ENCODE peak calls at places on chromosomes 5 and 9, in seven cellular contexts. W is astrocyte, T is choroid plexus epithelial cell, E is astrocyte of the spinal cord, Q is IMR-90, C is mammary epithelial cell, K is hepatocyte. A is an unnamed sample.
A peak's percentile ranks its signal among the peaks of the same experiment; 100 is the strongest.

GRCh38 chr5:132259061-132259851 is 1.8 kb downstream of the PDLIM4 start:
- DNase-seq in K (peak; percentile 86), T (peak; percentile 95), C (peak; percentile 86), W (peak; percentile 91), Q (peak; percentile 95), E (peak; percentile 92), A (peak; percentile 96)

GRCh38 chr5:177504086-177505056 is 5.3 kb downstream of the DOK3 start:
- DNase-seq in E (no peak), Q (no peak), W (no peak), K (no peak), T (no peak), C (no peak), A (no peak)

GRCh38 chr9:19230356-19231125 is at the start of gene DENND4C:
- DNase-seq in Q (peak; percentile 78), W (peak; percentile 72), K (peak; percentile 94), C (peak; percentile 85), T (peak; percentile 86), E (peak; percentile 87), A (peak; percentile 89)

GRCh38 chr5:17398439-17398838 is 99.6 kb upstream of the TAF11L2 start:
- DNase-seq in C (peak; percentile 88), W (peak; percentile 99), Q (peak; percentile 97), T (peak; percentile 90), K (no peak), E (peak; percentile 97), A (peak; percentile 85)

GRCh38 chr9:115717711-115718173 is 435.8 kb upstream of the PAPPA start:
- DNase-seq in C (peak; percentile 37), Q (peak; percentile 33), E (peak; percentile 66), W (peak; percentile 88), T (peak; percentile 74), K (no peak), A (no peak)

GRCh38 chr9:92191801-92192200 is 76.6 kb upstream of the SPTLC1 start:
- DNase-seq in T (peak; percentile 35), K (no peak), E (peak; percentile 16), W (peak; percentile 30), C (peak; percentile 23), Q (peak; percentile 59), A (peak; percentile 18)

GRCh38 chr5:37184748-37185364 is 64.3 kb downstream of the CPLANE1 start:
- DNase-seq in E (no peak), T (peak; percentile 20), K (no peak), W (no peak), Q (no peak), C (no peak), A (no peak)

GRCh38 chr5:6827815-6828214 is 114.6 kb downstream of the TENT4A start:
- DNase-seq in C (no peak), E (no peak), T (no peak), W (no peak), Q (no peak), K (peak; percentile 29), A (no peak)

GRCh38 chr5:132481243-132482211 is 9.0 kb downstream of the IRF1 start:
- DNase-seq in K (no peak), C (no peak), E (no peak), W (no peak), T (no peak), Q (no peak), A (no peak)

GRCh38 chr5:138275379-138275782 is 960 bp upstream of the GFRA3 start:
- DNase-seq in T (no peak), W (no peak), C (no peak), K (peak; percentile 23), Q (no peak), E (no peak), A (peak; percentile 10)

GRCh38 chr9:110509787-110510186 is 69.8 kb downstream of the SVEP1 start:
- DNase-seq in K (no peak), C (no peak), Q (no peak), W (no peak), T (no peak), E (no peak), A (no peak)

GRCh38 chr5:1255081-1255561 is 29.9 kb downstream of the SLC6A18 start:
- DNase-seq in K (no peak), T (no peak), Q (no peak), C (no peak), W (no peak), E (no peak), A (no peak)

GRCh38 chr9:16267336-16268036 is 603.0 kb downstream of the BNC2 start:
- DNase-seq in K (peak; percentile 37), Q (peak; percentile 57), W (peak; percentile 42), C (no peak), E (peak; percentile 87), T (peak; percentile 84), A (peak; percentile 72)

GRCh38 chr9:281753-282645 is 67.3 kb downstream of the DOCK8 start:
- DNase-seq in K (no peak), Q (no peak), T (no peak), W (no peak), E (no peak), C (no peak), A (no peak)

GRCh38 chr9:123561055-123561454 is 205.1 kb downstream of the CRB2 start:
- DNase-seq in E (no peak), Q (no peak), K (no peak), T (no peak), C (no peak), W (no peak), A (no peak)

GRCh38 chr9:126707083-126707482 is 93.4 kb downstream of the LMX1B start:
- DNase-seq in E (no peak), T (no peak), W (no peak), K (no peak), C (no peak), Q (no peak), A (no peak)

GRCh38 chr5:88542786-88543185 is 274.1 kb upstream of the TMEM161B start:
- DNase-seq in Q (no peak), T (no peak), W (peak; percentile 52), C (no peak), E (peak; percentile 32), K (no peak), A (no peak)

GRCh38 chr5:179165421-179166170 is 105.4 kb downstream of the ZNF354C start:
- DNase-seq in K (no peak), Q (no peak), E (no peak), T (no peak), W (no peak), C (no peak), A (no peak)

GRCh38 chr9:96449522-96449843 is 486 bp upstream of the HABP4 start:
- DNase-seq in C (no peak), W (peak; percentile 10), Q (no peak), E (no peak), T (no peak), K (no peak), A (no peak)

DNA sequence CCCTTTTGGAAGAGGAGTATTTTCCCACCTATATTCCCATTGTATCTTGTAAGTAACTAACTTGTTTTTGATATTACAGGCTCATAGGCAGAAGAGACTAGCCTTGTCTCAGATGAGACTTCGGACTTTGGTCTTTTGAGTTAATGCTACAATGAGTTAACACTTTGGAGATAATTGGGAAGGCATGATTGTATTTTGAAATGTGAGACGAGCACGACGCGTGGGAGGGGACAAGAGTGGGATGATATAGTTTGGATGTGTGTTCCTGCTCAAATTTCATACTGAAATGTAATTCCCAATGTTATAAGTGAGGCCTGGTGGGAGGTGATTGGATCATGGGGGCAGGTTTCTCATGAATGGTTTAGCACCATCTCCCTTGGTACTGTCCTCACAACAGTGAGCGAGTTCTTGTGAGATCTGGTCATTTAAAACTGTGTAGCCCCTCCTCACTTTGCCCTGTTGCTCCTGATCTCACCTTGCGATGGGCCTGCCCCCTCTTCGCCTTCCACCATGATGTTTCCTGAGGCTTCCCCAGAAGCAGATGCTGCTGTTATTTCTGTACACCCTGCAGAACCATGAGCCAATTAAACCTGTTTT is 721.5 kb upstream of the CTNND2 start:
- DNase-seq in C (no peak), W (no peak), Q (no peak), K (no peak), E (no peak), T (no peak), A (no peak)
- H3K4me3 ChIP-seq in C (no peak overlapping the region), W (no peak overlapping the region), Q (no peak overlapping the region), K (no peak overlapping the region), E (no peak overlapping the region), T (no peak overlapping the region), A (no peak overlapping the region)

GRCh38 chr5:168168978-168169696 is 122.3 kb upstream of the WWC1 start:
- DNase-seq in E (no peak), W (no peak), C (no peak), Q (no peak), T (no peak), K (no peak), A (no peak)
- TF ChIP-seq CTCF in E (no peak), W (no peak), C (no peak), Q (no peak), T (no peak), K (no peak), A (no peak)

GRCh38 chr5:19928556-19929421 is 59.2 kb downstream of the CDH18 start:
- DNase-seq in C (peak; percentile 93), E (peak; percentile 81), Q (peak; percentile 92), W (peak; percentile 91), T (peak; percentile 87), K (peak; percentile 53), A (peak; percentile 76)
- H3K4me3 ChIP-seq in C (no peak overlapping the region), E (no peak overlapping the region), Q (no peak overlapping the region), W (no peak overlapping the region), T (no peak overlapping the region), K (no peak overlapping the region), A (no peak overlapping the region)

DNA sequence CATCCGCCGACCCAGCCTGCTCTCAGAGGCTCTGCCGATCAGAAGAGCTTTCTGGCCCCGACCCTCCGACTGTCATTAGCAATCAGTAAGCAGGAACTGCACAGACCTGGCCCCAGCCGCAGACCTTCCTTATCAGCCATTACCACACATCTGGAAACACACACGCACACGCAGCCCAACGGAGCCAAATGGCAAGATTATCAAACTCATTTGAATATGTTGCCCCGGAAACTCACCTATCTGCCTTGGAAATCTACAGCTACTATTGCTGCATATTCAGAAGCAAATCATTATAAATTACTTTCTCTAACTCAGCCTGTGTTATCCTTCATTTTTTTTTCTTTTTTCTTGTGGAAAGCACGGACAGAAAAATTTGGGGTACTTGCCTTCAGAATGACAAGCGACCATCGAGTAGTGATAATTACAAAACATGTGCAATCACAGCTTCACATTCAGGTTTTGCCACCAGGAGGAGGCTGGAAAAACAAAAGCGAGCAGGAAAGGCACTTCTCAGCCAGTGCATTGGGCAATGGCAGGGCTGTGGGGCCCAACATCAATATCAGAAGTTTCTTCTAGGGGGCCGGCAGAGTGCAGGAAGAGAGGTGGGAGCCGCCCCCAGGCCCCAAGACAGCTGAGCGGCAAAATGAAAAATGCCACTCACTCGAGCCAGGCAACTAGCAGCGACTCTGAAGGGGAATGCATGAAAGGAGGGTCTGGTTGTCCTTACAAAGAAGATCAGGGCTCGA is 122.3 kb downstream of the VAV2 start:
- DNase-seq in E (no peak), C (no peak), W (peak; percentile 58), Q (no peak), T (no peak), K (peak; percentile 52), A (peak; percentile 76)
- TF ChIP-seq CTCF in E (no peak), C (no peak), W (no peak), Q (no peak), T (peak; percentile 30), K (no peak), A (peak; percentile 20)

GRCh38 chr5:74762599-74762998 is 4.3 kb downstream of the GFM2 start:
- DNase-seq in W (peak; percentile 76), K (peak; percentile 20), E (peak; percentile 32), T (peak; percentile 26), C (peak; percentile 97), Q (peak; percentile 83), A (peak; percentile 64)
- H3K4me3 ChIP-seq in W (no peak overlapping the region), K (no peak overlapping the region), E (no peak overlapping the region), T (no peak overlapping the region), C (no peak overlapping the region), Q (no peak overlapping the region), A (no peak overlapping the region)

A was measured in fibroblast of villous mesenchyme.